ENCODE peak calls at places on chromosome 2, in four cellular contexts. N is neural progenitor cell, J is mesendoderm, X is IMR-90. K is an unnamed sample.

GRCh38 chr2:202541137-202541536 is 93.6 kb upstream of the FAM117B start:
- DNase-seq in N (no peak), J (no peak), X (no peak), K (no peak)

GRCh38 chr2:200600549-200601212 is 14.9 kb downstream of the AOX1 start:
- DNase-seq in N (no peak), J (no peak), X (peak; percentile 43), K (no peak)

GRCh38 chr2:72153026-72153791 is 5.5 kb upstream of the CYP26B1 start:
- DNase-seq in N (no peak), J (no peak), X (no peak), K (peak; percentile 27)

GRCh38 chr2:28680657-28681056 is 71.0 kb upstream of the PPP1CB start:
- DNase-seq in N (no peak), J (no peak), X (no peak), K (no peak)

GRCh38 chr2:170770304-170771048 is at the start of gene ERICH2:
- DNase-seq in N (peak; percentile 93), J (peak; percentile 96), X (peak; percentile 30), K (peak; percentile 93)

GRCh38 chr2:109134741-109135571 is 6.0 kb downstream of the SH3RF3 start:
- DNase-seq in N (no peak), J (peak; percentile 90), X (no peak), K (no peak)

GRCh38 chr2:216426166-216426777 is 14.0 kb downstream of the SMARCAL1 start:
- DNase-seq in N (no peak), J (no peak), X (no peak), K (no peak)

GRCh38 chr2:111534816-111535803 is 348.9 kb downstream of the ANAPC1 start:
- DNase-seq in N (peak; percentile 46), J (no peak), X (peak; percentile 56), K (no peak)

GRCh38 chr2:240426797-240427721 is 8.4 kb upstream of the GPC1 start:
- DNase-seq in N (no peak), J (no peak), X (peak; percentile 85), K (peak; percentile 27)

GRCh38 chr2:26615336-26616031 is 25.7 kb downstream of the CIB4 start:
- DNase-seq in N (no peak), J (peak; percentile 60), X (no peak), K (peak; percentile 76)

GRCh38 chr2:203805485-203805838 is 62.1 kb upstream of the CTLA4 start:
- DNase-seq in N (no peak), J (no peak), X (no peak), K (no peak)

GRCh38 chr2:151269798-151270568 is 8.3 kb upstream of the RBM43 start:
- DNase-seq in N (no peak), J (peak; percentile 41), X (no peak), K (no peak)

GRCh38 chr2:134327367-134327766 is 73.5 kb downstream of the MGAT5 start:
- DNase-seq in N (no peak), J (no peak), X (peak; percentile 68), K (no peak)

GRCh38 chr2:16973586-16974274 is 308.1 kb upstream of the CYRIA start:
- DNase-seq in N (no peak), J (no peak), X (no peak), K (no peak)

GRCh38 chr2:24420373-24420772 is 60.0 kb upstream of the ITSN2 start:
- DNase-seq in N (no peak), J (no peak), X (no peak), K (no peak)

GRCh38 chr2:172516299-172516698 is 39.6 kb upstream of the PDK1 start:
- DNase-seq in N (no peak), J (no peak), X (peak; percentile 93), K (no peak)

GRCh38 chr2:22944141-22944540 is 440.8 kb upstream of the KLHL29 start:
- DNase-seq in N (no peak), J (no peak), X (no peak), K (no peak)

GRCh38 chr2:139369423-139370409 is 589.5 kb upstream of the NXPH2 start:
- DNase-seq in N (no peak), J (peak; percentile 69), X (no peak), K (peak; percentile 39)

GRCh38 chr2:71610671-71611070 is 157.3 kb downstream of the DYSF start:
- DNase-seq in N (no peak), J (no peak), X (no peak), K (peak; percentile 12)

GRCh38 chr2:171318463-171318934 is 115.3 kb downstream of the METTL8 start:
- DNase-seq in N (peak; percentile 33), J (peak; percentile 77), X (peak; percentile 28), K (peak; percentile 82)

GRCh38 chr2:133812826-133813617 is 244.8 kb upstream of the NCKAP5 start:
- DNase-seq in N (no peak), J (no peak), X (peak; percentile 64), K (no peak)

GRCh38 chr2:113084249-113085000 is 16.7 kb downstream of the IL1F10 start:
- DNase-seq in N (no peak), J (no peak), X (no peak), K (no peak)

GRCh38 chr2:168457177-168457905 is 1.3 kb downstream of the CERS6 start:
- DNase-seq in N (no peak), J (no peak), X (no peak), K (no peak)

GRCh38 chr2:57906152-57906732 is 140.4 kb upstream of the VRK2 start:
- DNase-seq in N (peak; percentile 71), J (peak; percentile 58), X (peak; percentile 69), K (no peak)

GRCh38 chr2:197514754-197515153 is 1.1 kb upstream of the MOB4 start:
- DNase-seq in N (no peak), J (peak; percentile 39), X (no peak), K (no peak)

GRCh38 chr2:105576440-105577241 is 168.1 kb upstream of the NCK2 start:
- DNase-seq in N (peak; percentile 47), J (peak; percentile 76), X (peak; percentile 42), K (peak; percentile 39)

GRCh38 chr2:24702800-24703199 is 90.4 kb downstream of the PTRHD1 start:
- DNase-seq in N (no peak), J (peak; percentile 24), X (peak; percentile 94), K (no peak)

GRCh38 chr2:36058953-36059352 is 296.6 kb upstream of the CRIM1 start:
- DNase-seq in N (no peak), J (peak; percentile 24), X (no peak), K (no peak)

GRCh38 chr2:234446404-234447076 is 50.3 kb downstream of the ARL4C start:
- DNase-seq in N (no peak), J (no peak), X (no peak), K (no peak)

GRCh38 chr2:217900010-217900779 is 102.6 kb downstream of the TNS1 start:
- DNase-seq in N (no peak), J (peak; percentile 79), X (no peak), K (no peak)

GRCh38 chr2:11499081-11499743 is 33.3 kb upstream of the E2F6 start:
- DNase-seq in N (peak; percentile 84), J (peak; percentile 30), X (no peak), K (no peak)

GRCh38 chr2:8534729-8535397 is 147.0 kb upstream of the ID2 start:
- DNase-seq in N (no peak), J (peak; percentile 29), X (peak; percentile 33), K (no peak)

GRCh38 chr2:145822892-145823534 is 1303.1 kb upstream of the ZEB2 start:
- DNase-seq in N (no peak), J (no peak), X (no peak), K (no peak)

GRCh38 chr2:201966691-201967388 is 66.8 kb upstream of the FZD7 start:
- DNase-seq in N (no peak), J (no peak), X (no peak), K (no peak)

GRCh38 chr2:117714761-117715160 is 99.7 kb upstream of the DDX18 start:
- DNase-seq in N (no peak), J (no peak), X (no peak), K (no peak)

GRCh38 chr2:12192762-12193161 is 446.3 kb downstream of the LPIN1 start:
- DNase-seq in N (no peak), J (no peak), X (no peak), K (no peak)

GRCh38 chr2:104043864-104044263 is 810.1 kb upstream of the POU3F3 start:
- DNase-seq in N (peak; percentile 23), J (no peak), X (no peak), K (no peak)

GRCh38 chr2:88818381-88818780 is 126.9 kb downstream of the RPIA start:
- DNase-seq in N (no peak), J (no peak), X (no peak), K (no peak)

GRCh38 chr2:127405252-127405605 is 13.0 kb upstream of the PROC start:
- DNase-seq in N (no peak), J (no peak), X (no peak), K (no peak)

GRCh38 chr2:19988600-19988999 is 1.3 kb downstream of the WDR35 start:
- DNase-seq in N (no peak), J (no peak), X (peak; percentile 34), K (no peak)
- H3K9ac ChIP-seq in N (no peak overlapping the region), J (no peak overlapping the region), X (no peak overlapping the region), K (no peak overlapping the region)

GRCh38 chr2:136020831-136021230 is 35.4 kb upstream of the DARS1 start:
- DNase-seq in N (peak; percentile 53), J (no peak), X (no peak), K (no peak)
- H3K27ac ChIP-seq in N (no peak overlapping the region), J (no peak overlapping the region), X (no peak overlapping the region), K (no peak overlapping the region)

DNA sequence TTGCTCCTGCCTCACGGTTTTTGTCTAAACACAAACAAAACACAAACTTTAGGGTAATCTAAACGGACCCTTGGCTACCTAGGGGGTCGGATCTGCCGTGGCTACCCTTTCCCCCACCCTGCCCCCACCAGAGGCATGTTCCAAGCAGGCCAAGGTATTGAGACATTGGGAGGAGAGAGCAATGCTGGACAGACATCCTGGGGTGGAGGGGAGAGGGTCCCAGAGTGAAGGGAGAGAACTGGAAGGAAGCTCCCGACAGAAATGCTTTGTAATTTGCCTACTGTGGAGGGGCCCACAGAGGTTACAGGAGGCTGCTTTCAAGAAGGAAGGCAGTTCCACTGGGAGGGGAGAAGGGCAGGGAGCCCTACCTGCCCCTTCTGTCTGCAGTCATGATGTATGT is 13.9 kb upstream of the MAT2A start:
- DNase-seq in N (no peak), J (no peak), X (no peak), K (no peak)
- H3K9ac ChIP-seq in N (no peak overlapping the region), J (peak overlapping the region; percentile 30), X (no peak overlapping the region), K (no peak overlapping the region)

DNA sequence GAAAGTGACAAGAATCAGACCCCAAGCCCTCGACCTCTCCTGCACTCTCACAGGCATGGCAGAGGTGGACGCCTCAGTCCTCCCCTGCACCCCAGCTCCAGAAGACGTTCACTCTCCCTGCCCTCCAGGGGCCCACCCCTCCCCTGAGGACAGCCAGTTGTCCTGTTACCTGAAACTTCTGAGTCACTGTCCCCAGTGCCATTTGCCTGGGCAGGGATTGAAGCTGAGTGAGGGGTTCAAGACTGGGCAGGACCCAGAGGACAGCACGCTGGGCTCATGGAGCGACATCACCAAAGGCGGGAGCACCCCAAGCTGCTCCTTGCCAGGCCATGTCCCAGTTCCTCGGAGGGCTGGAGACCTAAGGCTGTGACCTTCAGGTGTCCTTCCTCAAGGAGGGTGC is 34.2 kb upstream of the COL6A3 start:
- DNase-seq in N (no peak), J (no peak), X (no peak), K (no peak)
- H3K27ac ChIP-seq in N (no peak overlapping the region), J (no peak overlapping the region), X (no peak overlapping the region), K (no peak overlapping the region)